ENCODE peak calls at places on chromosomes 16 and 17, in four cellular contexts. T is MCF 10A, A is Calu3, Z is AG04450. Y is an unnamed sample.

GRCh38 chr17:79118924-79119323 is 44.3 kb downstream of the ENGASE start:
- DNase-seq in A (no peak), T (no peak), Z (no peak), Y (no peak)

GRCh38 chr16:53429221-53429943 is 4.9 kb upstream of the RBL2 start:
- DNase-seq in A (peak), T (peak), Z (peak), Y (no peak)

GRCh38 chr17:53934931-53935330 is 112.2 kb downstream of the KIF2B start:
- DNase-seq in T (no peak), Z (no peak), A (no peak), Y (no peak)

GRCh38 chr17:67326440-67326839 is 39.9 kb downstream of the PSMD12 start:
- DNase-seq in A (no peak), T (no peak), Z (no peak), Y (no peak)

GRCh38 chr17:15920758-15921239 is 24.1 kb upstream of the ADORA2B start:
- DNase-seq in T (peak), Z (peak), A (peak), Y (no peak)

GRCh38 chr17:42680331-42680808 is 1.3 kb downstream of the CCR10 start:
- DNase-seq in Z (no peak), T (no peak), A (no peak), Y (no peak)

GRCh38 chr16:3143598-3144330 is 8.9 kb downstream of the ZNF213 start:
- DNase-seq in A (no peak), Z (no peak), T (no peak), Y (no peak)

GRCh38 chr16:23026777-23027362 is 122.4 kb downstream of the USP31 start:
- DNase-seq in T (peak), Z (no peak), A (peak), Y (peak)

GRCh38 chr16:9480503-9480902 is 389.1 kb downstream of the HAPSTR1 start:
- DNase-seq in Z (no peak), T (no peak), A (no peak), Y (no peak)

GRCh38 chr17:38741443-38741842 is 6.7 kb downstream of the PCGF2 start:
- DNase-seq in T (no peak), Z (no peak), A (no peak), Y (no peak)

GRCh38 chr17:2996208-2996855 is 67.1 kb downstream of the OR1D5 start:
- DNase-seq in A (no peak), Z (no peak), T (no peak), Y (no peak)

GRCh38 chr16:3050487-3050886 is 4.1 kb downstream of the MMP25 start:
- DNase-seq in T (no peak), A (no peak), Z (no peak), Y (no peak)

GRCh38 chr16:84281077-84281476 is 13.6 kb upstream of the WFDC1 start:
- DNase-seq in T (peak), Z (no peak), A (peak), Y (no peak)

GRCh38 chr17:40111221-40112128 is 10.3 kb upstream of the MSL1 start:
- DNase-seq in Z (peak), A (peak), T (peak), Y (peak)

GRCh38 chr16:27402964-27403600 is 1.1 kb downstream of the IL21R start:
- DNase-seq in T (no peak), Z (no peak), A (no peak), Y (peak)

GRCh38 chr17:75489511-75489955 is 25.8 kb downstream of the CASKIN2 start:
- DNase-seq in A (no peak), T (no peak), Z (no peak), Y (no peak)
- TF ChIP-seq CTCF in A (no peak), T (no peak), Z (no peak), Y (no peak)

GRCh38 chr16:26348095-26348494 is 656.3 kb downstream of the HS3ST4 start:
- DNase-seq in T (no peak), A (no peak), Z (no peak), Y (no peak)
- TF ChIP-seq CTCF in T (no peak), A (no peak), Z (no peak), Y (no peak)

GRCh38 chr16:79836129-79836528 is 235.6 kb upstream of the MAF start:
- DNase-seq in Z (no peak), A (no peak), T (no peak), Y (no peak)
- TF ChIP-seq CTCF in Z (no peak), A (no peak), T (no peak), Y (no peak)

GRCh38 chr16:75256871-75257343 is 5.5 kb upstream of the BCAR1 start:
- DNase-seq in Z (no peak), T (no peak), A (no peak), Y (no peak)
- TF ChIP-seq CTCF in Z (no peak), T (no peak), A (no peak), Y (no peak)

DNA sequence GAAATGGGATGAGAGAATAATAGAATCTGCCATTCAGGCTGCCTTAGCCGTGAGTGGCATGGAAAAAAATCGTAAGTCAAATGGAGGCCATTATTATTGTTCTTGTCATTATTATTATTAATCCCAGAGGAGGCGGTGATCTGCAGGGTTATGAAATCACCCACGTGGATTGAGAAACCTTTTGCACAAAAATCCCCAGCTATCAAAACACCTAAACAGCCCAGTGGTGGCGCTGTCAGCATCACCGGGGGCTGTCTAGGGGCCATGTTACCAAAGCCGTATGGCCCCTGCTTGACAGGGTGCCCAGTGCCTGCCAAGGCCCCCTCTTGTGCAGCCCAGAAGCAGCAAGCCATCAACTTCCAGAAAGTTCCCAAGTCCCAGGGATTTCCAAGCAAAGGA is 25.2 kb downstream of the CNGB1 start:
- DNase-seq in A (no peak), Z (no peak), T (peak), Y (no peak)
- TF ChIP-seq CTCF in A (no peak), Z (peak), T (peak), Y (no peak)

GRCh38 chr16:75460441-75460840 is 4.0 kb downstream of the TMEM170A start:
- DNase-seq in T (no peak), A (no peak), Z (no peak), Y (no peak)

GRCh38 chr16:75462804-75463203 is 1.7 kb downstream of the TMEM170A start:
- DNase-seq in T (no peak), Z (no peak), A (no peak), Y (no peak)

GRCh38 chr16:75461575-75461974 is 2.9 kb downstream of the TMEM170A start:
- DNase-seq in Z (no peak), T (no peak), A (peak), Y (no peak)

GRCh38 chr16:75466760-75467159 is 2.3 kb upstream of the TMEM170A start:
- DNase-seq in A (no peak), T (no peak), Z (no peak), Y (no peak)

DNA sequence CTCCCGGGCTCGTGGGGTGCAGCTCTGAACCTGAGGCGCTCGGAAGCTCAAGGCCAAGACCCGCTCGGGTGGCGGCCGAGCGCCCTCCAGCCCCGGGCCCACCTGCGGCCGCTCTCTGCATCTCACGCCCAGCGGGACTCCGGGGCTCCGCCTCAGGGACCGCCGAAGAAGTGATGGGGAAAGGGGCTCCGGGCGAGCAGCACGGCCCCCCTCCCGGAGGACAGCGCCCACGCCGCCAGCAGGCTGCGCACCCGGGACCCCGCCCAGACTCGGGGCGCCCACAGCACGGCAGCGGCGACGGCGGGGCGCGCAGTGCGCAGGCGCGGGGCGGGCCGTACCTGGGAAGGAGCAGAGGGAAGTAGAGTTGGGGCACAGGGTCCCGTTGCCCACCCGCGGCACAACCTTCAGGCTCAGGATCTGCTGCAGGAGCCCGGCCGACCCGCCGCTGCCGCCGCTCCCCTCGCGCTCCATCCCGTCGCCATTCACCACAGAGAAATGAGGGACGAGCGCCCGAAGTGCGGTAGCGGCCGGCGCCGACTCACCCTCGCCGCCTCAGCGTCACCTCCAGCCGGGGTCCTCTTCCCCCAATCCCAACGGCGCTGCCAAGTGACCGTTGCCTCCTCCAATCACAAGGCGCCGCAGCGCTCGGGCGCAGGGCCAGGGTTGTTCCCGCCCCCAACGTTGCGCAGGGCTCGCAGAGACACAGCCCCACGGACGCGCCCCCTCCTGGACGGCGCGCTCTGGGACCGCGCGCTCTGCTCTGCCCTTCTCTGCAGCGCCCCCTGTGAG is at the start of gene TMEM170A:
- DNase-seq in T (peak), A (peak), Z (peak), Y (peak)
- TF ChIP-seq CTCF in T (peak), A (peak), Z (peak), Y (peak)

GRCh38 chr17:75878174-75878998 is at the start of gene TRIM47:
- DNase-seq in A (peak), Z (no peak), T (peak), Y (peak)

GRCh38 chr17:75877752-75878173 is 618 bp downstream of the TRIM47 start:
- DNase-seq in T (peak), A (peak), Z (no peak), Y (peak)

GRCh38 chr17:75875940-75876189 is 2.5 kb downstream of the TRIM47 start:
- DNase-seq in T (peak), Z (no peak), A (no peak), Y (no peak)

GRCh38 chr17:75876190-75876937 is 2.0 kb downstream of the TRIM47 start:
- DNase-seq in Z (no peak), T (no peak), A (peak), Y (peak)

DNA sequence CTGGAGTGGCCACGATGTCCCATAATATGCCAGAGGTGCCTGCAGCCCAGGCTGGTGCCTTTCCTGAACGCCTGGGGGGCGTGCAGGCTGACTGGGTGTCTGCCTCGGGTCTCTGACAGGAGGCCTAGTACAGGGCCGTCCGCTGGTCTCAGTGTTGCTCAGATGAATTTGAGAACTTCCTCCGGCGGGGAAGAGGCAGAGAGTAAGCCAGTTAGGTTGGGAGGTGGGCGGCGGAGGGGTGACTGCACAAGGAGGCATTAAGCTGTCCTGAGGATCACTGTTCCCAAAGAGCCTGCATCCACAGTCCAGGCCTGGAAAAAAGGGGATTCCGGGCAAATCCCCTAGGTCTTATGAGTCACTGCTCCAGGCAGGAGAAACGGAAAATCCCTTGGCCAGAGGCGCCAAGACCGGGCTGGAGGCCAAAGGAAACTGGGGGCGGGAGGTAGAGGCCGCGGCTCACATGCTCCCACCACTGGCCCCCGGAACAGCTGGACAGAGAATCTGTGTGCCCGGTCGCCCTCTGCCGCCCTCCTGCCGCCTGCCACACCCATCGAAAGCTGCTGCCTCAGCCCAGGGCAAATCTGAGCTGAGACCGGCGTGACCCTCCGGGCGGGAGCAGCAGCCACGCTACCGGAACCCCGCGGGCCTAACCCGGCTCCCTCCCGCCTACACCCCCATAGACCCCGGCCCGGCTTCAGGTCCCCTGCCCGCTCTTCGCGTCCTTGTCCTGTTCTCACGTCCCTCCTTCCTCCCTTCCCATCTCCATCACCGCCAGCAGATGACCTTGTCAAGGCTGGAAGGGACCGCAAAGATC is 1.2 kb downstream of the TRIM47 start:
- DNase-seq in T (peak), A (peak), Z (peak), Y (peak)
- TF ChIP-seq CTCF in T (no peak), A (no peak), Z (peak), Y (no peak)

GRCh38 chr16:425082-425718 is at the start of gene RAB11FIP3:
- DNase-seq in A (peak), T (peak), Z (no peak), Y (peak)
- TF ChIP-seq CTCF in A (no peak), T (no peak), Z (peak), Y (no peak)

GRCh38 chr16:48113471-48113870 is 42.3 kb downstream of the ABCC12 start:
- DNase-seq in Z (no peak), A (peak), T (peak), Y (no peak)
- TF ChIP-seq CTCF in Z (peak), A (no peak), T (peak), Y (no peak)

DNA sequence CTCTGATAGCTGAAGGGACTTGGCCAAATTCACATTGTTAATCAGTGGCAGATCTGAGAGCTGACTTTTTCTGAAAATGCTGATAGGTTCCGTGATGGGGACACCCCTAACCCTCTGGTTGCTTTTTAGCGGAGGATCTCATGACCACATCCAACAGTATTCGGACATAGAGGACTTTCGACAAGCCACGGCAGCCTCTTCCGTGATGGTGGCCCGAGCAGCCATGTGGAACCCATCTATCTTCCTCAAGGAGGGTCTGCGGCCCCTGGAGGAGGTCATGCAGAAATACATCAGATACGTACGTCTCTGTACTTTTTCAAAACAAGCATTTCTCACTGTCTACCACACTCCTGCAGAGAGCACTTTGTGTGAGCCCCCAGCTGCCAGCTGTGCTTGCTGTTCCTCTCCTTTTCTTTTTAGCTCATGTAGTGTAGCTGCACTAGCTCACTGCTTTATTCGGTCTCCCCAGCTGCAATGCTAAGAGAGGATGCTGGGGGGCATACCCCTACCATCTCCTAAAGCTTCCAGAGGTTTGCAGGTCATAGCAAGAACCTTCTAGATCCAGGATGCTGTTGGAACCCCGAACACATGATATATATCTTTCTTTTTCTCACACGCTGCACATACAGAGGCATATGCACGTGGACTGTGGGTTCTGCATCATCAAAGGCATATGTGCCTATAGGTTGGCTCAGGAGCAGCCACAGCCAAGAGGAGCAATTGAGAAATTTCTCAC is 14.2 kb upstream of the NFATC3 start:
- DNase-seq in A (no peak), Z (no peak), T (no peak), Y (peak)
- TF ChIP-seq CTCF in A (no peak), Z (no peak), T (no peak), Y (no peak)

Y was measured in activated CD8-positive, alpha-beta T cell treated with anti-CD3 and anti-CD28 coated beads for 36 hours.